ENCODE peak calls at places on chromosomes 4 and X, in four cellular contexts. R is K562, Z is WTC11, V is HepG2. X is an unnamed sample.

GRCh38 chr4:139223682-139224317 is 46.8 kb upstream of the ELF2 start:
- DNase-seq in V (no peak), R (peak; percentile 34), Z (no peak), X (no peak)

GRCh38 chr4:108774809-108775530 is 12.1 kb upstream of the ETNPPL start:
- DNase-seq in Z (no peak), R (no peak), V (no peak), X (no peak)

GRCh38 chr4:37685726-37686372 is 327 bp downstream of the RELL1 start:
- DNase-seq in R (peak; percentile 39), V (no peak), Z (peak; percentile 41), X (peak; percentile 13)

GRCh38 chr4:8841678-8842268 is 29.9 kb downstream of the HMX1 start:
- DNase-seq in Z (no peak), R (no peak), V (no peak), X (no peak)

GRCh38 chrX:41935827-41936226 is 12.5 kb upstream of the CASK start:
- DNase-seq in Z (no peak), R (no peak), V (no peak), X (no peak)

GRCh38 chr4:52657630-52658501 is 1.2 kb downstream of the USP46 start:
- DNase-seq in R (no peak), V (no peak), Z (peak; percentile 58), X (no peak)

GRCh38 chrX:110181459-110182137 is 136.3 kb downstream of the AMMECR1 start:
- DNase-seq in R (no peak), V (no peak), Z (no peak), X (no peak)

GRCh38 chr4:6928067-6928466 is 18.4 kb downstream of the TBC1D14 start:
- DNase-seq in R (no peak), Z (no peak), V (no peak), X (no peak)

GRCh38 chrX:21738145-21738949 is 19.6 kb downstream of the SMPX start:
- DNase-seq in Z (peak; percentile 70), V (no peak), R (no peak), X (peak; percentile 75)

GRCh38 chr4:187484186-187484585 is 511.4 kb upstream of the ZFP42 start:
- DNase-seq in R (no peak), V (no peak), Z (no peak), X (no peak)

GRCh38 chr4:124710911-124711310 is 1.6 kb downstream of the ANKRD50 start:
- DNase-seq in R (no peak), V (no peak), Z (no peak), X (no peak)

GRCh38 chrX:136450050-136450830 is 37.5 kb upstream of the BRS3 start:
- DNase-seq in V (no peak), Z (no peak), R (no peak), X (no peak)

GRCh38 chr4:54626113-54626512 is 31.6 kb upstream of the KIT start:
- DNase-seq in Z (no peak), V (no peak), R (no peak), X (no peak)

GRCh38 chrX:117973175-117974075 is 143.2 kb downstream of the KLHL13 start:
- DNase-seq in R (no peak), V (no peak), Z (no peak), X (peak; percentile 17)

GRCh38 chr4:57710053-57710452 is 599.9 kb upstream of the IGFBP7 start:
- DNase-seq in Z (no peak), R (no peak), V (no peak), X (no peak)

GRCh38 chr4:127141857-127142256 is 490.9 kb upstream of the INTU start:
- DNase-seq in Z (no peak), R (no peak), V (no peak), X (no peak)

GRCh38 chr4:7434766-7435150 is at the start of gene PSAPL1:
- DNase-seq in Z (peak; percentile 43), R (peak; percentile 12), V (peak; percentile 44), X (peak; percentile 60)

GRCh38 chrX:154411981-154412340 is 622 bp downstream of the TAFAZZIN start:
- DNase-seq in Z (peak; percentile 71), R (peak; percentile 79), V (peak; percentile 45), X (peak; percentile 74)

GRCh38 chrX:17802756-17803155 is 58.3 kb downstream of the RAI2 start:
- DNase-seq in R (no peak), Z (no peak), V (no peak), X (no peak)

GRCh38 chr4:78799551-78800495 is 23.7 kb downstream of the BMP2K start:
- DNase-seq in V (no peak), R (peak; percentile 23), Z (no peak), X (no peak)

GRCh38 chr4:68410149-68410548 is 37.1 kb upstream of the TMPRSS11E start:
- DNase-seq in Z (no peak), R (no peak), V (no peak), X (no peak)

GRCh38 chr4:165364452-165365080 is 14.2 kb upstream of the CPE start:
- DNase-seq in V (peak; percentile 31), Z (no peak), R (no peak), X (no peak)

GRCh38 chr4:24659241-24659961 is 75.0 kb upstream of the DHX15 start:
- DNase-seq in Z (no peak), V (no peak), R (no peak), X (no peak)

GRCh38 chrX:319579-320125 is 1.1 kb upstream of the GTPBP6 start:
- DNase-seq in V (no peak), R (no peak), Z (peak; percentile 14), X (no peak)

GRCh38 chr4:7844247-7844991 is 95.2 kb downstream of the AFAP1 start:
- DNase-seq in R (peak; percentile 62), V (peak; percentile 70), Z (peak; percentile 91), X (peak; percentile 85)

GRCh38 chr4:162116085-162116784 is 47.6 kb downstream of the FSTL5 start:
- DNase-seq in V (no peak), R (no peak), Z (no peak), X (no peak)

GRCh38 chr4:9952415-9952950 is 68.8 kb downstream of the SLC2A9 start:
- DNase-seq in V (peak; percentile 27), R (no peak), Z (no peak), X (no peak)

GRCh38 chrX:129653985-129654651 is 638 bp downstream of the APLN start:
- DNase-seq in V (no peak), Z (peak; percentile 20), R (no peak), X (peak; percentile 62)

DNA sequence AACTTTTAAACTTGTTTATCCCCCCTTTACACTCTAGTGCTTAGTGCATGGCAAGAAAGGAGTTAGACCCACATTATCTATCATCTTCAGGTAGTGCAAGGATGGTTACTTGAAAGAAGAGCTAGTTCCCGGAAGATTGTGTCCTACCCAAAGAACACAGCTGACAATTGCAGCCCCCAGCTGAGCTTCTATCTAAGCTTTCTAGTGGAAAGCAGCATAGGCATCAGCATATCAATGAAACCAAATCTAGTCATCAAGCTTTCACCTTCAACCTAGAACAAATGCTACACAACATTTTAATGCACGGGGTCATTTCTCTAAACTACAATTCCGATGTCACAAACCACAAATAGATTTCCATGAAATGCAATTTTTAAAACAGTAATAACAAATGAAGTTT is 88.9 kb upstream of the TFDP3 start:
- DNase-seq in Z (no peak), R (no peak), V (no peak), X (no peak)
- TF ChIP-seq ELF4 in Z (no peak), R (no peak), V (no peak), X (no peak)

DNA sequence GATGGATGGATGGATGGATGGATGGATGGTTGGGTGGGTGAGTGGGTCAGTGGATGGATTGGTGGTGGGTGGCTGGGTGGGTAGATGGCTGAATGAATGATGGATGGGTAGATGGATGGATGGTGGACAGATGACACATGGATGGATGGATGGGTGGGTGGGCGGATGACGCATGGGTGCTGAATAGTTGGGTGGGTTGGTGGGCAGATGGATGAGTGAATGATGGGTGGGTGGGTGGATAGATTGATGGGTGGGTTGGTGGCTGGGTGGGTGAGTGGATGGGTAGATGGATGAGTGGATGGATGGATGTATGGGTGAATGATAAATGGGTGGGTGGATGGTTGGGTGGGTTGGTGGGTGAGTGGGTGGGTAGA is 69.9 kb upstream of the NKX1-1 start:
- DNase-seq in Z (no peak), R (no peak), V (no peak), X (no peak)
- TF ChIP-seq ELF4 in Z (no peak), R (no peak), V (no peak), X (no peak)

GRCh38 chr4:169640261-169640880 is 20.0 kb downstream of the CLCN3 start:
- DNase-seq in R (no peak), Z (no peak), V (no peak), X (no peak)
- TF ChIP-seq ELF4 in R (no peak), Z (no peak), V (no peak), X (no peak)

GRCh38 chr4:11719879-11720278 is 291.2 kb upstream of the HS3ST1 start:
- DNase-seq in Z (no peak), R (no peak), V (no peak), X (no peak)
- TF ChIP-seq ELF4 in Z (no peak), R (no peak), V (no peak), X (no peak)

GRCh38 chrX:101931104-101931493 is 728 bp downstream of the ZMAT1 start:
- DNase-seq in Z (no peak), V (no peak), R (no peak), X (no peak)
- TF ChIP-seq ELF4 in Z (no peak), V (no peak), R (no peak), X (no peak)